ENCODE peak calls at places on chromosomes 1 and 21, in seven cellular contexts. J is RWPE1, U is omental fat pad, C is AG10803, O is endothelial cell, G is spleen, S is uterus. Q is an unnamed sample.

GRCh38 chr1:156467385-156467784 is 33.2 kb downstream of the MEF2D start:
- DNase-seq in J (no peak), U (no peak), C (no peak), O (no peak), G (no peak), S (no peak), Q (no peak)

GRCh38 chr1:31653761-31654160 is 9.1 kb upstream of the PEF1 start:
- DNase-seq in J (no peak), U (no peak), C (no peak), O (no peak), G (no peak), S (no peak), Q (no peak)

GRCh38 chr1:207910678-207911354 is at the start of gene CD34:
- DNase-seq in J (no peak), U (no peak), C (no peak), O (peak), G (no peak), S (peak), Q (peak)

GRCh38 chr21:45420623-45421041 is 15.7 kb downstream of the COL18A1 start:
- DNase-seq in J (no peak), U (no peak), C (no peak), O (no peak), G (peak), S (no peak), Q (no peak)

GRCh38 chr1:84871181-84871580 is 21.8 kb downstream of the LPAR3 start:
- DNase-seq in J (no peak), U (no peak), C (peak), O (no peak), G (no peak), S (no peak), Q (no peak)

GRCh38 chr1:15326691-15327530 is 79.9 kb downstream of the FHAD1 start:
- DNase-seq in J (no peak), U (no peak), C (peak), O (no peak), G (peak), S (no peak), Q (no peak)

GRCh38 chr1:28296401-28297220 is 32.2 kb upstream of the MED18 start:
- DNase-seq in J (no peak), U (peak), C (no peak), O (peak), G (no peak), S (peak), Q (no peak)

GRCh38 chr1:26014179-26014578 is 7.4 kb upstream of the EXTL1 start:
- DNase-seq in J (no peak), U (no peak), C (no peak), O (no peak), G (no peak), S (no peak), Q (no peak)

GRCh38 chr1:217660353-217661062 is 29.4 kb downstream of the SPATA17 start:
- DNase-seq in J (peak), U (no peak), C (peak), O (no peak), G (no peak), S (no peak), Q (no peak)

GRCh38 chr1:36160949-36161485 is 5.1 kb downstream of the MAP7D1 start:
- DNase-seq in J (peak), U (no peak), C (peak), O (peak), G (peak), S (peak), Q (peak)

GRCh38 chr1:20903452-20903851 is 116.3 kb upstream of the HP1BP3 start:
- DNase-seq in J (peak), U (no peak), C (no peak), O (no peak), G (no peak), S (no peak), Q (no peak)

GRCh38 chr1:119384591-119384990 is 16.0 kb downstream of the HAO2 start:
- DNase-seq in J (no peak), U (no peak), C (no peak), O (no peak), G (no peak), S (no peak), Q (no peak)

GRCh38 chr1:34858901-34859441 is 578 bp downstream of the SMIM12 start:
- DNase-seq in J (peak), U (no peak), C (peak), O (peak), G (peak), S (no peak), Q (no peak)

GRCh38 chr1:205748398-205749093 is 1.4 kb downstream of the NUCKS1 start:
- DNase-seq in J (peak), U (no peak), C (peak), O (no peak), G (no peak), S (peak), Q (no peak)

GRCh38 chr21:18252686-18253085 is 8.1 kb downstream of the CHODL start:
- DNase-seq in J (no peak), U (no peak), C (no peak), O (no peak), G (no peak), S (no peak), Q (no peak)

GRCh38 chr1:25030674-25031589 is 100.9 kb upstream of the RUNX3 start:
- DNase-seq in J (peak), U (no peak), C (no peak), O (no peak), G (no peak), S (no peak), Q (no peak)

GRCh38 chr1:167663002-167663772 is 33.2 kb downstream of the RCSD1 start:
- DNase-seq in J (peak), U (no peak), C (peak), O (no peak), G (no peak), S (no peak), Q (no peak)

GRCh38 chr1:160219062-160219929 is 14.1 kb downstream of the PEA15 start:
- DNase-seq in J (peak), U (no peak), C (peak), O (peak), G (no peak), S (no peak), Q (no peak)

GRCh38 chr1:84672080-84672735 is 18.1 kb downstream of the SSX2IP start:
- DNase-seq in J (no peak), U (no peak), C (no peak), O (no peak), G (no peak), S (no peak), Q (no peak)

GRCh38 chr1:45266151-45266801 is 59.9 kb upstream of the ZSWIM5 start:
- DNase-seq in J (no peak), U (peak), C (peak), O (no peak), G (peak), S (peak), Q (no peak)

GRCh38 chr1:29973406-29973805 is 737.1 kb downstream of the PTPRU start:
- DNase-seq in J (no peak), U (no peak), C (no peak), O (no peak), G (no peak), S (no peak), Q (no peak)

GRCh38 chr1:210232524-210233215 is at the start of gene SERTAD4:
- DNase-seq in J (peak), U (no peak), C (peak), O (peak), G (no peak), S (peak), Q (peak)

GRCh38 chr1:11229178-11229577 is 33.2 kb downstream of the MTOR start:
- DNase-seq in J (no peak), U (no peak), C (no peak), O (no peak), G (no peak), S (no peak), Q (no peak)

GRCh38 chr1:109256085-109256484 is 6.7 kb downstream of the CELSR2 start:
- DNase-seq in J (no peak), U (no peak), C (no peak), O (no peak), G (no peak), S (no peak), Q (no peak)

GRCh38 chr1:109255673-109256072 is 6.3 kb downstream of the CELSR2 start:
- DNase-seq in J (no peak), U (no peak), C (no peak), O (no peak), G (no peak), S (no peak), Q (no peak)

GRCh38 chr1:109253803-109254620 is 4.7 kb downstream of the CELSR2 start:
- DNase-seq in J (no peak), U (no peak), C (no peak), O (no peak), G (peak), S (no peak), Q (no peak)

GRCh38 chr1:109254621-109255096 is 5.3 kb downstream of the CELSR2 start:
- DNase-seq in J (no peak), U (no peak), C (no peak), O (no peak), G (peak), S (no peak), Q (no peak)

DNA sequence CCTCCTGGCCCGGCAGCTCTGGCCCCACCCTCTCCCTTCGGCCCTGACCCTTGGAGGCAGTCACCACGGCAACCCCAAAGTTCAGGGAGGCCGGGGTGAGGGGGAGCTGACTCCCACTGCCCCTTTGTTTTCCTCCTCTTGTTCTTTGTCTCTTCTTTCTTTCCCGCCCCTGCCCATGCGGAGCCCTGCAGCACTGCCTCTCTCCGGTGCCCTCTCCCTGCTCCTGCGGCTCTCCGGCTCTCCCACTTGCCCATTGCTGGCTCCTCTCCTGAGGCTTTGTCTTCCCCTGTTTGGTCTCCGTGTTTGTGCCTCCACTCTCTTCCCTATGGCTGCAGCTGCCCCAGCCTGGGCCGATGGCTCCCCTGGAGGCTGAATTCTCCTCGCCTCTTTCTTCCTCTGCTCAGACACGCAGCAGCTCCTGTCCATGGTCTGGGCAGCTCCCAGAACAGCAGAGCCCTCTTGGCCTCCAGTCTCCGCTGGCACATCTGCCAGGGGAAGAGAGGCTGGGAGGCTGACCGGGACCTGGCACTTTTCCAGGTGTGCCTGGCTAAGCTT is 5.8 kb downstream of the CELSR2 start:
- DNase-seq in J (no peak), U (no peak), C (no peak), O (no peak), G (no peak), S (no peak), Q (no peak)
- TF ChIP-seq CTCF in J (no peak), U (no peak), C (no peak), O (no peak), G (no peak), S (no peak), Q (no peak)

GRCh38 chr1:244383278-244383884 is 68.3 kb downstream of the ADSS2 start:
- DNase-seq in J (no peak), U (no peak), C (no peak), O (no peak), G (no peak), S (no peak), Q (no peak)
- TF ChIP-seq CTCF in J (no peak), U (no peak), C (peak), O (no peak), G (no peak), S (no peak), Q (no peak)

GRCh38 chr21:42520628-42521253 is 7.1 kb downstream of the SLC37A1 start:
- DNase-seq in J (no peak), U (no peak), C (no peak), O (peak), G (no peak), S (no peak), Q (peak)
- TF ChIP-seq CTCF in J (no peak), U (no peak), C (no peak), O (peak), G (no peak), S (no peak), Q (no peak)

DNA sequence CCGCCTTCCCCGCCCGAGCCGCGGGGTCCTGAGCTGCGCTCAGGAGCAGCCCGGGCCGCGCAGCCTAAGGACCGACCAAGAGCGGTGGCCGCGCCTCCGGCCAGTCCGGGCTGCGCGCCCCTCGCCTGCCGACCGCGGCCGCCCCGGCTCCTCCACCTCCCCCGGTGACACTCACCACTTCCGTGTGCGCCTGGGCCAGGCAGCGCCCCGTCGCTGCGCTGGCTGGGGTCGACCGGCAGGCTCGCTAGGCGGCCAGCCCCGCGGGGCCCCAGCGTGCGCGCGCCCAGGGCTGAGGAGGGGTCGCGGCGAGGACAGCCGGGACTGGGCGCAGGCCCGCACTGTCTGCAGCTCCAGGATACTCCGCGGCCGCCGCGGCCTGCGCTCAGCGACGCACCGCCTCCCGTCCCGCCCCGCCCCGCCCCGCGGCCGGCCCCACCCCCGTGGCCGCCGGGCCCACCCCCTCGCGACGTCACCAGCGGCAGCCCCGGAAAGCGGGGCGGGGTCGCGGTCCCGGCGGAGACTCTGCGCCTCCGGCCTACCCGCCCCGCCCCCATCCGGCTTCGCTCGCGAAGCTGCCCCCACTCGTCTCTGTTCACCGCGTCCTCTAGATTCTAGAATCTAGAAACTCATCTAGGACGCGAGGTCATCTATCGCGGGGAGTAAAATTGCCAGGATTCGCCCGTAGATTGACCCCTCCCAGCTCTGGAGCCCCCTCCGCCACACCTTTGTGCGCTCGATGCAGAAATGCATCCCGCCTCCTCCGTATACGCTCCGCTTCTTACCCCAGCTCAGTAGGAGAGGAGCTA is at the start of gene JAK1:
- DNase-seq in J (peak), U (peak), C (peak), O (peak), G (peak), S (peak), Q (peak)
- TF ChIP-seq CTCF in J (no peak), U (no peak), C (no peak), O (no peak), G (peak), S (no peak), Q (no peak)

GRCh38 chr1:162632234-162632666 is at the start of gene DDR2:
- DNase-seq in J (no peak), U (peak), C (peak), O (no peak), G (no peak), S (peak), Q (peak)

GRCh38 chr1:162632743-162633326 is 571 bp downstream of the DDR2 start:
- DNase-seq in J (no peak), U (no peak), C (peak), O (no peak), G (no peak), S (peak), Q (no peak)

GRCh38 chr1:162635418-162635817 is 3.2 kb downstream of the DDR2 start:
- DNase-seq in J (no peak), U (no peak), C (peak), O (no peak), G (no peak), S (no peak), Q (no peak)

GRCh38 chr1:162631546-162632233 is 574 bp upstream of the DDR2 start:
- DNase-seq in J (no peak), U (no peak), C (peak), O (no peak), G (no peak), S (peak), Q (no peak)

GRCh38 chr1:162633327-162633762 is 1.1 kb downstream of the DDR2 start:
- DNase-seq in J (no peak), U (no peak), C (no peak), O (no peak), G (no peak), S (no peak), Q (no peak)
- TF ChIP-seq CTCF in J (no peak), U (no peak), C (peak), O (no peak), G (no peak), S (no peak), Q (no peak)

GRCh38 chr1:241229711-241230110 is 127.3 kb downstream of the RGS7 start:
- DNase-seq in J (no peak), U (no peak), C (no peak), O (no peak), G (no peak), S (no peak), Q (no peak)

GRCh38 chr1:241237873-241238272 is 119.1 kb downstream of the RGS7 start:
- DNase-seq in J (no peak), U (no peak), C (no peak), O (no peak), G (no peak), S (no peak), Q (no peak)

GRCh38 chr1:241240084-241240483 is 116.9 kb downstream of the RGS7 start:
- DNase-seq in J (no peak), U (no peak), C (no peak), O (no peak), G (no peak), S (no peak), Q (no peak)

DNA sequence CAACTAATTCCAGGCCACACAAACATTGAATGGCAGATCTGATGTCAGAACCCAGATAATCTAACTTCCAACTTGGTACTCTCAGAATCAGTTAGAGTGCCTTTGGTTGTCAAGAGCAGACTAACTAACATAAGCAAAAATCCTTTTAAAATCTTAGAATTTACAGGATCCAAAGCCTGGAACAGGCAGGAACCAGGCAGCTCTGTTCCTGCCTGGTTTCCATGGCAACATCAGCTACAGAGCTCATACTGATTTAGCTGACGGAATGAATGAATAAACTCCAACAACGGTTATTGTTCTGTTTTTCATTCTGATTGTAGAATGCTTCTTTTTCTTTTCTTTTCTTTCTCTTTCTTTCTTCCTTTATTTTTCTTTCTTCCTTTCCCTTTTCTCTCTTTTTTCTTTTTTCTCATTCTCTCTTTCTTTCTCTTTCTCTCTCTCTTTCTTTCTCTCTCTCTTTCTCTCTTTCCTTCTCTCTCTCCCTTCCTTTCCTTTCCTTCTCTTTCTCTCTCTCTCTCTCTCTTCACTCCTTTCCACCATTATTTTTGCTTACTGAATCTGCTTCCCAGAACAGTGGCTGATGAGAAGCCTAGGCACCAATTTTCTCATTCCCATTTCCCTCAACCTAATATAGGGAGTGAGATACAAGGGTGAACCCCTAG is 121.6 kb downstream of the RGS7 start:
- DNase-seq in J (no peak), U (no peak), C (no peak), O (peak), G (no peak), S (no peak), Q (no peak)
- TF ChIP-seq CTCF in J (no peak), U (no peak), C (no peak), O (no peak), G (no peak), S (no peak), Q (no peak)

GRCh38 chr21:42239973-42240372 is 21.0 kb downstream of the ABCG1 start:
- DNase-seq in J (no peak), U (no peak), C (no peak), O (no peak), G (no peak), S (no peak), Q (no peak)
- TF ChIP-seq CTCF in J (no peak), U (no peak), C (no peak), O (no peak), G (no peak), S (no peak), Q (no peak)

GRCh38 chr1:7768583-7768982 is 2.5 kb upstream of the VAMP3 start:
- DNase-seq in J (no peak), U (no peak), C (no peak), O (no peak), G (no peak), S (no peak), Q (no peak)
- TF ChIP-seq CTCF in J (no peak), U (no peak), C (no peak), O (no peak), G (no peak), S (no peak), Q (no peak)

GRCh38 chr1:211612786-211613107 is 33.8 kb upstream of the SLC30A1 start:
- DNase-seq in J (no peak), U (no peak), C (no peak), O (no peak), G (no peak), S (no peak), Q (no peak)
- TF ChIP-seq CTCF in J (no peak), U (no peak), C (no peak), O (no peak), G (no peak), S (no peak), Q (no peak)

DNA sequence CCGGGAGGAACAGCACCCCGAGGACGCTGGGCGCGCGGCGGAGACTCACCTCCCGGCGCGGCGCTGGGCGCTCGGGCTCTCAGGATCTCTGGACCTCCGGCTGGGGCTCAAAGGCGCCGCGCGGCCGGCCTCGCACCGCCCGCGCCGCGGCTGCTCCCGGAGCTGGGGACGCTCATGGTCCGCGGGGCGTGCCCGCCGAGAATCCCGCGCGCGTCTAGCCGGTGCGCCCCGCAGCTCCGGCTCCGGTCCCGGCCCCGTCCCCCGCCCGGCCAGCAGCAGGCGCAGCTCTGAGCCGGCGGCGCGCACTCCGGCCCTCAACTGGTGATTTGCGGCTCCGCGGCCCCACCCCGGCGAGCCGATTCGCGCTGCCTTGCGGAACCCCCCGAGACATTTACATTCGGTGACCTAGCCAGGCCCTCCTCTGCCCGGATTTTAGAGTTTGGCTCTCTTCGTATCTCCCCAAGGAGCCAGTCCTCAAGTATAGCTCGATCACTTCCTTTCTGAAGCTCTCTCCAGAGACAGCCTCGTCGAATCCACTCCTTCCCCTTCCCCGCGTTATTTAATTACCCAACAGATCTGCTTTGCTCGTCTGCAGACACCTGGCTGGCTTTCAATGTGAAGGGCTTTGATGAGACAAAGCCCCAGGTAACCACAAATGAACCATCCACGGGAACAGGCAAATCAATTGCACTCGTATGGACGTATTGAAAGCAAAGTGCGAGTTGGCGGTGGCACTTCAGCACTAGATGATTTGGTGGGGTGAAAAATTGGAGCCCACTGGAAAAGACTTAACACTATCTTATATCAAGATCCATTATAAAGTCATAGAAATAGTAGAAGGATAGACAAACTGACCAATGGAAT is at the start of gene BCAR3:
- DNase-seq in J (peak), U (no peak), C (peak), O (peak), G (peak), S (peak), Q (no peak)
- TF ChIP-seq CTCF in J (peak), U (no peak), C (no peak), O (no peak), G (no peak), S (no peak), Q (no peak)